ENCODE peak calls at places on chromosomes 1 and 21, in six cellular contexts. Q is H9, I is IMR-90, B is H1, E is neuronal stem cell, L is trophoblast cell. R is an unnamed sample.
A peak's percentile ranks its signal among the peaks of the same experiment; 100 is the strongest.

GRCh38 chr21:42574234-42575027 is 60.8 kb downstream of the SLC37A1 start:
- DNase-seq in Q (no peak), I (peak; percentile 13), B (no peak), E (no peak), L (peak; percentile 10), R (peak; percentile 17)

GRCh38 chr1:37602750-37603694 is 7.3 kb upstream of the GNL2 start:
- DNase-seq in Q (peak; percentile 57), I (peak; percentile 16), B (peak; percentile 52), E (peak; percentile 41), L (peak; percentile 9), R (peak; percentile 43)

GRCh38 chr21:45745256-45745655 is 101.7 kb downstream of the PCBP3 start:
- DNase-seq in Q (no peak), I (no peak), B (no peak), E (no peak), L (no peak), R (no peak)

GRCh38 chr1:181191494-181192040 is 103.1 kb downstream of the IER5 start:
- DNase-seq in Q (no peak), I (no peak), B (no peak), E (no peak), L (no peak), R (no peak)

GRCh38 chr1:119582801-119583200 is 65.3 kb downstream of the ZNF697 start:
- DNase-seq in Q (peak; percentile 77), I (peak; percentile 55), B (peak; percentile 75), E (peak; percentile 21), L (peak; percentile 37), R (peak; percentile 56)

GRCh38 chr1:78622548-78622947 is 2.3 kb downstream of the IFI44L start:
- DNase-seq in Q (no peak), I (no peak), B (no peak), E (no peak), L (no peak), R (no peak)

GRCh38 chr1:246497331-246497915 is 9.7 kb downstream of the SMYD3 start:
- DNase-seq in Q (no peak), I (peak; percentile 79), B (no peak), E (peak; percentile 58), L (no peak), R (peak; percentile 82)

GRCh38 chr1:172468296-172468695 is 24.4 kb upstream of the PIGC start:
- DNase-seq in Q (no peak), I (no peak), B (no peak), E (no peak), L (no peak), R (no peak)

GRCh38 chr1:966603-967295 is 467 bp downstream of the PLEKHN1 start:
- DNase-seq in Q (peak; percentile 76), I (peak; percentile 50), B (peak; percentile 82), E (peak; percentile 35), L (peak; percentile 65), R (peak; percentile 74)

GRCh38 chr1:28860332-28861073 is 48.5 kb downstream of the OPRD1 start:
- DNase-seq in Q (no peak), I (no peak), B (no peak), E (no peak), L (no peak), R (peak; percentile 6)

GRCh38 chr1:94339229-94339927 is 78.8 kb upstream of the ABCD3 start:
- DNase-seq in Q (no peak), I (no peak), B (no peak), E (no peak), L (no peak), R (no peak)

GRCh38 chr1:77954521-77954920 is 24.4 kb downstream of the FUBP1 start:
- DNase-seq in Q (no peak), I (peak; percentile 43), B (no peak), E (no peak), L (no peak), R (no peak)

GRCh38 chr21:42191978-42192595 is 26.9 kb upstream of the ABCG1 start:
- DNase-seq in Q (no peak), I (no peak), B (no peak), E (no peak), L (no peak), R (no peak)

GRCh38 chr1:154117642-154118041 is 37.2 kb downstream of the NUP210L start:
- DNase-seq in Q (no peak), I (no peak), B (no peak), E (no peak), L (no peak), R (no peak)

GRCh38 chr21:30194701-30195299 is 21.1 kb downstream of the CLDN8 start:
- DNase-seq in Q (no peak), I (no peak), B (no peak), E (peak; percentile 35), L (no peak), R (peak; percentile 2)

GRCh38 chr1:60173006-60173405 is 99.4 kb upstream of the C1orf87 start:
- DNase-seq in Q (no peak), I (no peak), B (no peak), E (no peak), L (no peak), R (no peak)

DNA sequence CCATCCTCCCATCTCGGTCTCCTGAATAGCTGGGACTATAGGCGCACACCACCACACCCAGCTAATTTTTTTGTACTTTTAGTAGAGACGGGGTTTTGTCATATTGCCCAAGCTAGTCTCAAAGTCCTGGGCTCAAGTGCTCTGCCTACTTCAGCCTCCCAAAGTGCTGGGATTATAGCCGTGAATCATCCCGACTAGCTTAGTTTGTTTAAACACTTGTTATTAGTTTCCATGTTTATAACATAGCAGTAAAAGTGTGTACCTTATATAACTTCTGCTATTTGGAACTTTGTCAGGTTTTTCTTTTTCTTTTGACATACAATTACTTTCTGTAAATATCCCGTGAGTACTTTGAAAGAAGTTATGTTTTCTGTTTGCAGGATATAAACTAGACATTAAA is 60.6 kb upstream of the C1orf21 start:
- DNase-seq in Q (no peak), I (no peak), B (no peak), E (no peak), L (no peak), R (peak; percentile 66)
- H4K91ac ChIP-seq in Q (no peak overlapping the region), I (no peak overlapping the region), B (no peak overlapping the region), E (no peak overlapping the region), L (no peak overlapping the region), R (no peak overlapping the region)

DNA sequence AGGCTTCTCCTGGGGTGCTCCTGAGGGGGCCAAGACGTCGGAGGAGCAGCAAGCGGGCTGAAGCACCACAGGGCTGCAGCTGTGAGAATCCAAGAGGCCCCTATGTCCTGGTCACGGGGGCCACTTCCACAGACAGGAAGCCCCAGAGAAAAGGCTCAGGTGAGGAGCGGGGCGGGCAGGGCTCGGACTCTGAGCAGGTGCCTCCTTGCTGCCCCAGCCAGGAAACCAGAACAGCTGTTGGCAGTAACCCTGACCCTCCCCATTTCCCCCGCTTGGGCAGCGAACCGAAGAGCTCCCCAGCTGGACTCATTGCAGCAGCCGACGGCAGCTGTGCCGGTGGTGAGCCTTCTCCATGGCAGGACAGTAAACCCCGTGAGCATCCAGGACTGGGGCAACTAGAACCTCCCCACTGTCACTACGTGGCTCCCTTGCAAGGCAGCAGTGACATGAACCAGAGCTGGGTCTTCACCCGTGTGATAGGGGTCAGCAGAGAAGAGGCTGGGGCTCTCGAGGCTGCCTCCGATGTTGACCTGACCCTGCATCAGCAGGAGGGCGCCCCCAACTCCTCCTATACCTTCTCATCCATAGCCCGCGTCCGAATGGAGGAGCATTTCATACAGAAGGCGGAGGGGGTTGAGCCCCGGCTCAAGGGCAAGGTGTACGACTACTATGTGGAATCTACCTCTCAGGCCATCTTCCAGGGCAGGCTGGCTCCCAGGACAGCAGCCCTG is 625 bp downstream of the KLHDC7A start:
- DNase-seq in Q (peak; percentile 48), I (no peak), B (no peak), E (no peak), L (no peak), R (no peak)
- H3K18ac ChIP-seq in Q (peak overlapping the region; percentile 49), I (no peak overlapping the region), B (peak overlapping the region; percentile 68), E (peak overlapping the region; percentile 93), L (peak overlapping the region; percentile 27), R (no peak overlapping the region)

GRCh38 chr1:183277821-183278735 is 92.0 kb downstream of the LAMC2 start:
- DNase-seq in Q (no peak), I (peak; percentile 54), B (no peak), E (no peak), L (no peak), R (peak; percentile 64)

GRCh38 chr1:183278736-183279591 is 92.9 kb downstream of the LAMC2 start:
- DNase-seq in Q (no peak), I (peak; percentile 68), B (no peak), E (no peak), L (peak; percentile 99), R (peak; percentile 59)

GRCh38 chr1:183274836-183275235 is 88.8 kb downstream of the LAMC2 start:
- DNase-seq in Q (peak; percentile 14), I (no peak), B (no peak), E (no peak), L (no peak), R (no peak)

GRCh38 chr1:183275322-183275721 is 89.3 kb downstream of the LAMC2 start:
- DNase-seq in Q (peak; percentile 12), I (no peak), B (no peak), E (no peak), L (no peak), R (no peak)

DNA sequence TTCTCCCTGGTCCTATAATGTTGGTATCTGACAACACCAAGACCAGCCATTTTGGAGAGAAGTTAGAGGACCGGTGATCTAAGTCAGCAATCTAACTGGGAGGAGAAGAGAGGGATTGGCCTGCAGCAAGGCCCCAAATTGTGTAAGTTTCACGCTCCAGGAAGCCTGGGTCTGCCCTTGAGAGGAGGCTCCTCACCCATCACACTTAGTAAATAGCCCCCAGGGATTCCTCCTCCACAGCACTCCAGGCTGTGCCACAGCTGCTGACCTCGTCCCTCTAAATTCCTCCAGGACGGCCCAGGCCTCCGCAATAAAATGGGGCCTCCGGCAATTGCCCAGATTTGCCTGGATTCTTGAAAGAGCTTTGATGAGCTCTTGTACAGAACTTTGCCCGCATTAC is 90.3 kb downstream of the LAMC2 start:
- DNase-seq in Q (peak; percentile 10), I (no peak), B (no peak), E (no peak), L (peak; percentile 99), R (peak; percentile 43)
- H4K91ac ChIP-seq in Q (no peak overlapping the region), I (peak overlapping the region; percentile 26), B (no peak overlapping the region), E (no peak overlapping the region), L (peak overlapping the region; percentile 79), R (peak overlapping the region; percentile 61)

GRCh38 chr1:225880636-225881035 is 1.5 kb downstream of the TMEM63A start:
- DNase-seq in Q (no peak), I (no peak), B (no peak), E (no peak), L (no peak), R (no peak)

GRCh38 chr1:225880210-225880584 is 2.0 kb downstream of the TMEM63A start:
- DNase-seq in Q (no peak), I (no peak), B (no peak), E (no peak), L (no peak), R (no peak)

GRCh38 chr1:225882008-225882698 is at the start of gene TMEM63A:
- DNase-seq in Q (peak; percentile 91), I (peak; percentile 76), B (peak; percentile 96), E (peak; percentile 85), L (peak; percentile 81), R (peak; percentile 86)

GRCh38 chr1:225882699-225883615 is 777 bp upstream of the TMEM63A start:
- DNase-seq in Q (peak; percentile 59), I (peak; percentile 23), B (no peak), E (peak; percentile 31), L (no peak), R (peak; percentile 66)

GRCh38 chr1:225881081-225882007 is 836 bp downstream of the TMEM63A start:
- DNase-seq in Q (peak; percentile 56), I (peak; percentile 60), B (no peak), E (no peak), L (no peak), R (peak; percentile 50)
- H3K18ac ChIP-seq in Q (peak overlapping the region; percentile 47), I (peak overlapping the region; percentile 14), B (peak overlapping the region; percentile 72), E (peak overlapping the region; percentile 99), L (peak overlapping the region; percentile 97), R (peak overlapping the region; percentile 75)

R was measured in mesenchymal stem cell.